ENCODE peak calls at places on chromosome 5, in seven cellular contexts. One of them, this sample, is unnamed.

GRCh38 chr5:147162740-147163139 is 72.1 kb upstream of the STK32A start:
- DNase-seq in tibial artery: no peak
- DNase-seq in neural progenitor cell: no peak
- DNase-seq in CD4-positive, alpha-beta T cell: no peak
- DNase-seq in RWPE1: no peak
- DNase-seq in A549: no peak
- DNase-seq in upper lobe of right lung: no peak
- DNase-seq in this sample: no peak

GRCh38 chr5:88882321-88883038 is 504 bp downstream of the MEF2C start:
- DNase-seq in tibial artery: no peak
- DNase-seq in neural progenitor cell: no peak
- DNase-seq in CD4-positive, alpha-beta T cell: no peak
- DNase-seq in RWPE1: no peak
- DNase-seq in A549: no peak
- DNase-seq in upper lobe of right lung: no peak
- DNase-seq in this sample: no peak

GRCh38 chr5:53262348-53262970 is 152.9 kb upstream of the MOCS2 start:
- DNase-seq in tibial artery: no peak
- DNase-seq in neural progenitor cell: peak; percentile 46
- DNase-seq in CD4-positive, alpha-beta T cell: no peak
- DNase-seq in RWPE1: peak; percentile 20
- DNase-seq in A549: no peak
- DNase-seq in upper lobe of right lung: no peak
- DNase-seq in this sample: no peak

GRCh38 chr5:77974576-77974975 is 198.4 kb upstream of the TBCA start:
- DNase-seq in tibial artery: no peak
- DNase-seq in neural progenitor cell: no peak
- DNase-seq in CD4-positive, alpha-beta T cell: no peak
- DNase-seq in RWPE1: no peak
- DNase-seq in A549: no peak
- DNase-seq in upper lobe of right lung: no peak
- DNase-seq in this sample: no peak

GRCh38 chr5:103355590-103355989 is 97.0 kb downstream of the MACIR start:
- DNase-seq in tibial artery: no peak
- DNase-seq in neural progenitor cell: no peak
- DNase-seq in CD4-positive, alpha-beta T cell: no peak
- DNase-seq in RWPE1: no peak
- DNase-seq in A549: no peak
- DNase-seq in upper lobe of right lung: no peak
- DNase-seq in this sample: no peak

GRCh38 chr5:108093186-108093585 is 288.7 kb downstream of the FBXL17 start:
- DNase-seq in tibial artery: no peak
- DNase-seq in neural progenitor cell: peak; percentile 20
- DNase-seq in CD4-positive, alpha-beta T cell: no peak
- DNase-seq in RWPE1: no peak
- DNase-seq in A549: peak; percentile 18
- DNase-seq in upper lobe of right lung: no peak
- DNase-seq in this sample: no peak

GRCh38 chr5:73640861-73641320 is 14.9 kb downstream of the ARHGEF28 start:
- DNase-seq in tibial artery: no peak
- DNase-seq in neural progenitor cell: no peak
- DNase-seq in CD4-positive, alpha-beta T cell: no peak
- DNase-seq in RWPE1: no peak
- DNase-seq in A549: no peak
- DNase-seq in upper lobe of right lung: no peak
- DNase-seq in this sample: no peak

GRCh38 chr5:150320048-150320555 is 17.4 kb upstream of the ARSI start:
- DNase-seq in tibial artery: peak; percentile 85
- DNase-seq in neural progenitor cell: peak; percentile 53
- DNase-seq in CD4-positive, alpha-beta T cell: no peak
- DNase-seq in RWPE1: peak; percentile 89
- DNase-seq in A549: peak; percentile 50
- DNase-seq in upper lobe of right lung: no peak
- DNase-seq in this sample: no peak

GRCh38 chr5:169909945-169910344 is 70.3 kb downstream of the INSYN2B start:
- DNase-seq in tibial artery: no peak
- DNase-seq in neural progenitor cell: no peak
- DNase-seq in CD4-positive, alpha-beta T cell: no peak
- DNase-seq in RWPE1: no peak
- DNase-seq in A549: no peak
- DNase-seq in upper lobe of right lung: no peak
- DNase-seq in this sample: no peak

GRCh38 chr5:143056792-143057579 is 286.8 kb downstream of the ARHGAP26 start:
- DNase-seq in tibial artery: no peak
- DNase-seq in neural progenitor cell: no peak
- DNase-seq in CD4-positive, alpha-beta T cell: no peak
- DNase-seq in RWPE1: no peak
- DNase-seq in A549: no peak
- DNase-seq in upper lobe of right lung: no peak
- DNase-seq in this sample: no peak

GRCh38 chr5:128632264-128632663 is 94.2 kb upstream of the FBN2 start:
- DNase-seq in tibial artery: no peak
- DNase-seq in neural progenitor cell: no peak
- DNase-seq in CD4-positive, alpha-beta T cell: no peak
- DNase-seq in RWPE1: peak; percentile 35
- DNase-seq in A549: no peak
- DNase-seq in upper lobe of right lung: no peak
- DNase-seq in this sample: no peak

GRCh38 chr5:20972419-20972925 is 984.5 kb upstream of the CDH18 start:
- DNase-seq in tibial artery: peak; percentile 64
- DNase-seq in neural progenitor cell: peak; percentile 26
- DNase-seq in CD4-positive, alpha-beta T cell: no peak
- DNase-seq in RWPE1: peak; percentile 24
- DNase-seq in A549: peak; percentile 3
- DNase-seq in upper lobe of right lung: peak; percentile 67
- DNase-seq in this sample: no peak

GRCh38 chr5:134837530-134838181 is 8.1 kb upstream of the C5orf24 start:
- DNase-seq in tibial artery: no peak
- DNase-seq in neural progenitor cell: no peak
- DNase-seq in CD4-positive, alpha-beta T cell: no peak
- DNase-seq in RWPE1: no peak
- DNase-seq in A549: no peak
- DNase-seq in upper lobe of right lung: no peak
- DNase-seq in this sample: no peak

GRCh38 chr5:113024298-113024697 is 47.7 kb downstream of the DCP2 start:
- DNase-seq in tibial artery: no peak
- DNase-seq in neural progenitor cell: no peak
- DNase-seq in CD4-positive, alpha-beta T cell: no peak
- DNase-seq in RWPE1: no peak
- DNase-seq in A549: no peak
- DNase-seq in upper lobe of right lung: no peak
- DNase-seq in this sample: no peak

GRCh38 chr5:67400752-67401151 is 204.2 kb upstream of the CD180 start:
- DNase-seq in tibial artery: no peak
- DNase-seq in neural progenitor cell: no peak
- DNase-seq in CD4-positive, alpha-beta T cell: no peak
- DNase-seq in RWPE1: no peak
- DNase-seq in A549: no peak
- DNase-seq in upper lobe of right lung: no peak
- DNase-seq in this sample: no peak

GRCh38 chr5:103519550-103519949 is 43.0 kb downstream of the NUDT12 start:
- DNase-seq in tibial artery: no peak
- DNase-seq in neural progenitor cell: peak; percentile 55
- DNase-seq in CD4-positive, alpha-beta T cell: no peak
- DNase-seq in RWPE1: no peak
- DNase-seq in A549: no peak
- DNase-seq in upper lobe of right lung: no peak
- DNase-seq in this sample: no peak

GRCh38 chr5:149747833-149748366 is 17.8 kb downstream of the PPARGC1B start:
- DNase-seq in tibial artery: no peak
- DNase-seq in neural progenitor cell: no peak
- DNase-seq in CD4-positive, alpha-beta T cell: no peak
- DNase-seq in RWPE1: peak; percentile 50
- DNase-seq in A549: no peak
- DNase-seq in upper lobe of right lung: no peak
- DNase-seq in this sample: no peak

GRCh38 chr5:73808916-73809315 is 182.9 kb downstream of the ARHGEF28 start:
- DNase-seq in tibial artery: no peak
- DNase-seq in neural progenitor cell: no peak
- DNase-seq in CD4-positive, alpha-beta T cell: no peak
- DNase-seq in RWPE1: no peak
- DNase-seq in A549: no peak
- DNase-seq in upper lobe of right lung: no peak
- DNase-seq in this sample: no peak

GRCh38 chr5:83313431-83313830 is 158.1 kb upstream of the VCAN start:
- DNase-seq in tibial artery: no peak
- DNase-seq in neural progenitor cell: no peak
- DNase-seq in CD4-positive, alpha-beta T cell: no peak
- DNase-seq in RWPE1: no peak
- DNase-seq in A549: no peak
- DNase-seq in upper lobe of right lung: no peak
- DNase-seq in this sample: no peak

GRCh38 chr5:856531-857425 is 6.0 kb upstream of the ZDHHC11 start:
- DNase-seq in tibial artery: no peak
- DNase-seq in neural progenitor cell: no peak
- DNase-seq in CD4-positive, alpha-beta T cell: no peak
- DNase-seq in RWPE1: no peak
- DNase-seq in A549: no peak
- DNase-seq in upper lobe of right lung: peak; percentile 49
- DNase-seq in this sample: no peak

GRCh38 chr5:177523711-177524538 is 7.2 kb upstream of the DDX41 start:
- DNase-seq in tibial artery: no peak
- DNase-seq in neural progenitor cell: no peak
- DNase-seq in CD4-positive, alpha-beta T cell: no peak
- DNase-seq in RWPE1: no peak
- DNase-seq in A549: no peak
- DNase-seq in upper lobe of right lung: peak; percentile 52
- DNase-seq in this sample: no peak

GRCh38 chr5:177519463-177520235 is 2.9 kb upstream of the DDX41 start:
- DNase-seq in tibial artery: no peak
- DNase-seq in neural progenitor cell: no peak
- DNase-seq in CD4-positive, alpha-beta T cell: no peak
- DNase-seq in RWPE1: no peak
- DNase-seq in A549: no peak
- DNase-seq in upper lobe of right lung: peak; percentile 59
- DNase-seq in this sample: no peak

GRCh38 chr5:177520271-177520670 is 3.5 kb upstream of the DDX41 start:
- DNase-seq in tibial artery: no peak
- DNase-seq in neural progenitor cell: no peak
- DNase-seq in CD4-positive, alpha-beta T cell: no peak
- DNase-seq in RWPE1: no peak
- DNase-seq in A549: no peak
- DNase-seq in upper lobe of right lung: peak; percentile 50
- DNase-seq in this sample: no peak

GRCh38 chr5:177524539-177524900 is 7.8 kb upstream of the DDX41 start:
- DNase-seq in tibial artery: no peak
- DNase-seq in neural progenitor cell: no peak
- DNase-seq in CD4-positive, alpha-beta T cell: no peak
- DNase-seq in RWPE1: no peak
- DNase-seq in A549: no peak
- DNase-seq in upper lobe of right lung: peak; percentile 57
- DNase-seq in this sample: no peak

DNA sequence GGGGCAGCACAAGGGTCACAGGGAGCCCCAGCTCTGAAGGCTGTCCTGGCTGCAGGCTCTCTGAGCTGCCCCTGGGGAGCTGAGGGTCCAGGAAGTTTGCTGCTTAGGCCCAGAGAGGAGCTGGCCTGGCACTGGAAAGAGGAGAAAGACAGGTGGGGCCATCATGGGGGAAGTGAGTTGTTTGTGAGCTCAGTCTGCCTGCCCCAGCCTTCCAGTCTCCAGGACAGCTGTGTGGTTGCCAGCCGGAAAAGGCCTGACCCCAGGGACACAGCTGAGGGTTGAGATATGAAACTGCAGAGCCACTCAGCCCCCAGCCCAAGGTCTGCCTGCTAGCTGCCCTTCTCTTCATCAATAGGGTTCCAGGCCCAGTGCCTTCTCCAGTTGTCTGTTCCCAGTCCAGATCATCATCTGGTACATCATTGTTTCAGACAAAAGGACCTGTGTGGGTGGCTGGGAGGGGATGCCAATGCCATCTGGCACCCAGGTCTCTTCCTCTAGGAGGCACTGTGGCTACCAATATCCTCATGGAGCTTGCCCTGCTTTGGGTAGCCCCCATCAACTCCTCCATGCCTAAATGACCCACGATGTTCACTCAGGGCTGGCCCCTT is 4.2 kb upstream of the DDX41 start:
- DNase-seq in tibial artery: no peak
- DNase-seq in neural progenitor cell: no peak
- DNase-seq in CD4-positive, alpha-beta T cell: no peak
- DNase-seq in RWPE1: no peak
- DNase-seq in A549: no peak
- DNase-seq in upper lobe of right lung: peak; percentile 48
- DNase-seq in this sample: no peak
- H3K27ac ChIP-seq in tibial artery: no peak overlapping the region
- H3K27ac ChIP-seq in neural progenitor cell: no peak overlapping the region
- H3K27ac ChIP-seq in CD4-positive, alpha-beta T cell: no peak overlapping the region
- H3K27ac ChIP-seq in RWPE1: peak overlapping the region; percentile 51
- H3K27ac ChIP-seq in A549: no peak overlapping the region
- H3K27ac ChIP-seq in upper lobe of right lung: no peak overlapping the region
- H3K27ac ChIP-seq in this sample: no peak overlapping the region

GRCh38 chr5:6808462-6808861 is 95.2 kb downstream of the TENT4A start:
- DNase-seq in tibial artery: no peak
- DNase-seq in neural progenitor cell: no peak
- DNase-seq in CD4-positive, alpha-beta T cell: no peak
- DNase-seq in RWPE1: no peak
- DNase-seq in A549: no peak
- DNase-seq in upper lobe of right lung: no peak
- DNase-seq in this sample: no peak

GRCh38 chr5:6803981-6804550 is 90.8 kb downstream of the TENT4A start:
- DNase-seq in tibial artery: no peak
- DNase-seq in neural progenitor cell: no peak
- DNase-seq in CD4-positive, alpha-beta T cell: no peak
- DNase-seq in RWPE1: no peak
- DNase-seq in A549: no peak
- DNase-seq in upper lobe of right lung: no peak
- DNase-seq in this sample: no peak

GRCh38 chr5:6804766-6805165 is 91.5 kb downstream of the TENT4A start:
- DNase-seq in tibial artery: no peak
- DNase-seq in neural progenitor cell: no peak
- DNase-seq in CD4-positive, alpha-beta T cell: no peak
- DNase-seq in RWPE1: no peak
- DNase-seq in A549: no peak
- DNase-seq in upper lobe of right lung: no peak
- DNase-seq in this sample: no peak

GRCh38 chr5:6805835-6806234 is 92.6 kb downstream of the TENT4A start:
- DNase-seq in tibial artery: no peak
- DNase-seq in neural progenitor cell: no peak
- DNase-seq in CD4-positive, alpha-beta T cell: no peak
- DNase-seq in RWPE1: no peak
- DNase-seq in A549: no peak
- DNase-seq in upper lobe of right lung: no peak
- DNase-seq in this sample: no peak

GRCh38 chr5:6806668-6807067 is 93.4 kb downstream of the TENT4A start:
- DNase-seq in tibial artery: no peak
- DNase-seq in neural progenitor cell: no peak
- DNase-seq in CD4-positive, alpha-beta T cell: no peak
- DNase-seq in RWPE1: no peak
- DNase-seq in A549: no peak
- DNase-seq in upper lobe of right lung: no peak
- DNase-seq in this sample: no peak
- H3K27ac ChIP-seq in tibial artery: no peak overlapping the region
- H3K27ac ChIP-seq in neural progenitor cell: no peak overlapping the region
- H3K27ac ChIP-seq in CD4-positive, alpha-beta T cell: no peak overlapping the region
- H3K27ac ChIP-seq in RWPE1: no peak overlapping the region
- H3K27ac ChIP-seq in A549: no peak overlapping the region
- H3K27ac ChIP-seq in upper lobe of right lung: no peak overlapping the region
- H3K27ac ChIP-seq in this sample: no peak overlapping the region

GRCh38 chr5:173670130-173670591 is 53.7 kb upstream of the BOD1 start:
- DNase-seq in tibial artery: no peak
- DNase-seq in neural progenitor cell: no peak
- DNase-seq in CD4-positive, alpha-beta T cell: no peak
- DNase-seq in RWPE1: no peak
- DNase-seq in A549: no peak
- DNase-seq in upper lobe of right lung: no peak
- DNase-seq in this sample: no peak
- H3K27ac ChIP-seq in tibial artery: no peak overlapping the region
- H3K27ac ChIP-seq in neural progenitor cell: no peak overlapping the region
- H3K27ac ChIP-seq in CD4-positive, alpha-beta T cell: no peak overlapping the region
- H3K27ac ChIP-seq in RWPE1: no peak overlapping the region
- H3K27ac ChIP-seq in A549: no peak overlapping the region
- H3K27ac ChIP-seq in upper lobe of right lung: no peak overlapping the region
- H3K27ac ChIP-seq in this sample: no peak overlapping the region

GRCh38 chr5:101123365-101123764 is 220.3 kb upstream of the ST8SIA4 start:
- DNase-seq in tibial artery: no peak
- DNase-seq in neural progenitor cell: no peak
- DNase-seq in CD4-positive, alpha-beta T cell: no peak
- DNase-seq in RWPE1: no peak
- DNase-seq in A549: no peak
- DNase-seq in upper lobe of right lung: no peak
- DNase-seq in this sample: no peak
- H3K27ac ChIP-seq in tibial artery: no peak overlapping the region
- H3K27ac ChIP-seq in neural progenitor cell: no peak overlapping the region
- H3K27ac ChIP-seq in CD4-positive, alpha-beta T cell: no peak overlapping the region
- H3K27ac ChIP-seq in RWPE1: no peak overlapping the region
- H3K27ac ChIP-seq in A549: no peak overlapping the region
- H3K27ac ChIP-seq in upper lobe of right lung: no peak overlapping the region
- H3K27ac ChIP-seq in this sample: no peak overlapping the region